ENCODE peak calls at places on chromosome 16, in four cellular contexts. N is SK-N-SH, P is K562, W is IMR-90. X is an unnamed sample.

GRCh38 chr16:23965137-23965733 is 129.5 kb downstream of the PRKCB start:
- DNase-seq in N (no peak), P (no peak), W (no peak), X (no peak)

GRCh38 chr16:89388536-89388935 is 101.8 kb downstream of the ANKRD11 start:
- DNase-seq in N (peak), P (no peak), W (no peak), X (no peak)

GRCh38 chr16:57134982-57135381 is 42.6 kb downstream of the CPNE2 start:
- DNase-seq in N (no peak), P (no peak), W (no peak), X (no peak)

GRCh38 chr16:78443780-78444422 is 344.4 kb downstream of the WWOX start:
- DNase-seq in N (no peak), P (no peak), W (no peak), X (no peak)

GRCh38 chr16:31344712-31345111 is 10.3 kb upstream of the ITGAX start:
- DNase-seq in N (no peak), P (no peak), W (no peak), X (peak)

GRCh38 chr16:65754799-65755691 is 611.4 kb upstream of the CDH5 start:
- DNase-seq in N (peak), P (no peak), W (peak), X (no peak)

GRCh38 chr16:3458852-3459361 is 15.4 kb downstream of the NAA60 start:
- DNase-seq in N (no peak), P (no peak), W (peak), X (no peak)

GRCh38 chr16:85894266-85894665 is 4.7 kb upstream of the IRF8 start:
- DNase-seq in N (no peak), P (no peak), W (no peak), X (no peak)

GRCh38 chr16:14182999-14183398 is 111.9 kb downstream of the MRTFB start:
- DNase-seq in N (no peak), P (no peak), W (no peak), X (no peak)

GRCh38 chr16:23950898-23951297 is 115.1 kb downstream of the PRKCB start:
- DNase-seq in N (no peak), P (no peak), W (no peak), X (no peak)

GRCh38 chr16:4880006-4880580 is 32.8 kb downstream of the UBN1 start:
- DNase-seq in N (no peak), P (no peak), W (no peak), X (no peak)

GRCh38 chr16:88478889-88479794 is 26.1 kb downstream of the ZFPM1 start:
- DNase-seq in N (peak), P (no peak), W (no peak), X (no peak)

GRCh38 chr16:28202147-28202746 is 9.5 kb downstream of the XPO6 start:
- DNase-seq in N (no peak), P (peak), W (no peak), X (no peak)

GRCh38 chr16:7962480-7962879 is 627.8 kb downstream of the TMEM114 start:
- DNase-seq in N (no peak), P (no peak), W (no peak), X (no peak)

GRCh38 chr16:58026139-58026704 is 668 bp downstream of the MMP15 start:
- DNase-seq in N (peak), P (peak), W (peak), X (no peak)

GRCh38 chr16:57592591-57593003 is 35.8 kb upstream of the ADGRG1 start:
- DNase-seq in N (no peak), P (no peak), W (no peak), X (no peak)

GRCh38 chr16:20610892-20611349 is 34.8 kb upstream of the ACSM2B start:
- DNase-seq in N (no peak), P (no peak), W (no peak), X (no peak)

GRCh38 chr16:57720142-57720575 is 15.4 kb upstream of the KATNB1 start:
- DNase-seq in N (peak), P (peak), W (peak), X (no peak)

GRCh38 chr16:20740007-20740883 is 1.4 kb downstream of the THUMPD1 start:
- DNase-seq in N (peak), P (no peak), W (no peak), X (no peak)

GRCh38 chr16:87583453-87584131 is 18.7 kb upstream of the JPH3 start:
- DNase-seq in N (no peak), P (no peak), W (peak), X (no peak)

GRCh38 chr16:6247150-6247549 is 1085.5 kb upstream of the RBFOX1 start:
- DNase-seq in N (no peak), P (no peak), W (no peak), X (no peak)

GRCh38 chr16:25109643-25110042 is 1.9 kb upstream of the LCMT1 start:
- DNase-seq in N (no peak), P (no peak), W (peak), X (no peak)

GRCh38 chr16:78163772-78164391 is 64.4 kb downstream of the WWOX start:
- DNase-seq in N (no peak), P (no peak), W (no peak), X (no peak)

GRCh38 chr16:81734632-81735434 is 44.3 kb upstream of the PLCG2 start:
- DNase-seq in N (no peak), P (no peak), W (no peak), X (no peak)

GRCh38 chr16:81615833-81616232 is 163.3 kb upstream of the PLCG2 start:
- DNase-seq in N (no peak), P (no peak), W (no peak), X (no peak)

GRCh38 chr16:4693956-4694663 is 748 bp downstream of the NUDT16L1 start:
- DNase-seq in N (peak), P (peak), W (peak), X (no peak)

DNA sequence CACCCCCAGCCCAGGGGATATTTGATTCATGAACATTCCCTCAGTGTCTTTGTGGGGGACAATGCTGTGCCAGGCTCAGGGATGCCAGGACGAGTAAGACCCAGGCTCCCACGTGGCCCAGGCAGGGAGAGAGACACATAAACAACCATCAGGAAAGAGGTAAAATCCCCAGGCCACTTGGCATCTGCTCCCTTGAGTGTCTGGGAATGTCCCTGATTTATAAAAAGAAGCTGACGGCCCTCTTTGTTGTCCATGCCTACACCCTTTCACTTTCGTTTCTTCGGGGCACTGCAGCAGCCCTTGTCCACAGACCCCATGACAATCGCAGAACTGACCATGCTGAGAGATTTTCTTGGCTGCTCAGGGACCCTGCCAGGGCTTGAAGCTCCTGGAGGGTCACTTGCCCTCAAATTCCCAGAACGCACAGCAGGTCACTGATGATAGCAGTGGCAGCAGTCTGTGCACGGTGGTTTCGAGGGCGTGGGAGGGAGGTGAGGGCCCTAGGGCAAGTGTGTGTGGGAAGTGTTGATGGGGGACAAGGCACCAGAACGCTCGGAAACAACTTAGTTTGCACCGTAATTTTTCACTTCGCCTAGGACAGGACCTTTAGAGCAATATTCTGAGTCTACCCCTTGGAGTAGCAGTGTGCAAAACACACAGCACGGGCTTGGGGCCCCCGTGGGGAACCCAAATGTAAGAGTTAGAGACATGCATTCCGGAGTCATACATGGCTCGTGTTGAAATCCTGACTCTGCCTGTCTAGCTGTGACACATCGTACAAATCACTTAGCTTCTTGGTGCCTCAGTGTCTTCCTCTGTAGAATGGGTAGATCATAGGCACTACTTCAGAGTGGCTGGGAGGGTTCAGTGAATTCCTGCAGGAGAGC is 4.7 kb downstream of the NOD2 start:
- DNase-seq in N (no peak), P (no peak), W (peak), X (peak)
- TF ChIP-seq MXI1 in N (no peak), P (no peak), W (no peak), X (peak)

GRCh38 chr16:84136331-84137125 is 8.4 kb downstream of the HSDL1 start:
- DNase-seq in N (no peak), P (no peak), W (peak), X (no peak)
- TF ChIP-seq MXI1 in N (no peak), P (no peak), W (no peak), X (no peak)

DNA sequence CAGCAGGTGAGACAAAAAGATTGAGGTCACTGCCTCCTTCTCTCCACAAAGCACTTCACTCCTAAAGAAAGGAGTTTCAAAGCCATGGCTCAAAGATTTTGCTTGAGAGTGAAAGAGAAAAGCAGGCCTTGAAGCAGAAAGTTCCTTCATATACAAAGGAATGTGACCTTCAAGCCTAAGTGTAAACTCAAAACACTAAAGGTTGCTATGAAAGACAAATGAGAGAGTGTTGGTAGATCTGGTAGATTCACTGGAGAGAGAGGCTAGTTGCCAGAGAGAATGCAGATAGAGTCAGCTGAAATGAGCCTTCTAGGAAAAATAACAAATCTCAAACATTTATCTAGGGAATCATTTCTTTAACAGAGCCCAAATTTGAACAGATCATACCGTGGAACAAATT is 305.2 kb downstream of the CDH8 start:
- DNase-seq in N (no peak), P (no peak), W (no peak), X (no peak)
- TF ChIP-seq MXI1 in N (no peak), P (no peak), W (no peak), X (no peak)

GRCh38 chr16:49596699-49597291 is 223.2 kb downstream of the C16orf78 start:
- DNase-seq in N (peak), P (no peak), W (no peak), X (no peak)
- TF ChIP-seq MXI1 in N (peak), P (no peak), W (no peak), X (no peak)

GRCh38 chr16:303760-304505 is 21.0 kb downstream of the PDIA2 start:
- DNase-seq in N (no peak), P (no peak), W (no peak), X (no peak)
- TF ChIP-seq MXI1 in N (no peak), P (no peak), W (no peak), X (no peak)

GRCh38 chr16:11517926-11518325 is 68.8 kb downstream of the LITAF start:
- DNase-seq in N (no peak), P (no peak), W (no peak), X (no peak)
- TF ChIP-seq MXI1 in N (no peak), P (no peak), W (no peak), X (no peak)

GRCh38 chr16:75264531-75264998 is 13.1 kb upstream of the BCAR1 start:
- DNase-seq in N (peak), P (no peak), W (peak), X (no peak)

GRCh38 chr16:75265911-75266701 is 14.7 kb upstream of the BCAR1 start:
- DNase-seq in N (peak), P (peak), W (peak), X (no peak)

GRCh38 chr16:75266738-75267630 is 15.6 kb upstream of the BCAR1 start:
- DNase-seq in N (peak), P (no peak), W (no peak), X (no peak)

GRCh38 chr16:75264999-75265910 is 13.8 kb upstream of the BCAR1 start:
- DNase-seq in N (peak), P (peak), W (no peak), X (no peak)

GRCh38 chr16:75267631-75268264 is 16.3 kb upstream of the BCAR1 start:
- DNase-seq in N (peak), P (no peak), W (peak), X (no peak)
- TF ChIP-seq MXI1 in N (no peak), P (no peak), W (no peak), X (no peak)

GRCh38 chr16:48053346-48053745 is 102.4 kb downstream of the ABCC12 start:
- DNase-seq in N (no peak), P (no peak), W (peak), X (no peak)
- TF ChIP-seq MXI1 in N (no peak), P (no peak), W (peak), X (no peak)

GRCh38 chr16:67158637-67159600 is 790 bp downstream of the TRADD start:
- DNase-seq in N (peak), P (peak), W (no peak), X (peak)
- TF ChIP-seq MXI1 in N (no peak), P (no peak), W (no peak), X (peak)